ENCODE peak calls at places on chromosomes 13 and 19, in seven cellular contexts. R is HCT116, C is HFF-Myc, O is right lobe of liver, G is fibroblast of lung, N is lower lobe of right lung, J is colonic mucosa. V is an unnamed sample.
A peak's percentile ranks its signal among the peaks of the same experiment; 100 is the strongest.

GRCh38 chr19:39515551-39516191 is 732 bp downstream of the SELENOV start:
- DNase-seq in R (no peak), C (no peak), O (no peak), G (no peak), N (no peak), J (no peak), V (no peak)

GRCh38 chr19:13163609-13164364 is 13.6 kb downstream of the IER2 start:
- DNase-seq in R (no peak), C (no peak), O (peak; percentile 62), G (peak; percentile 85), N (peak; percentile 77), J (peak; percentile 83), V (peak; percentile 64)

GRCh38 chr13:44692173-44692713 is 116.1 kb upstream of the TSC22D1 start:
- DNase-seq in R (peak; percentile 70), C (no peak), O (no peak), G (peak; percentile 35), N (no peak), J (no peak), V (no peak)

GRCh38 chr19:55340784-55341147 is 1.1 kb downstream of the KMT5C start:
- DNase-seq in R (no peak), C (no peak), O (no peak), G (no peak), N (no peak), J (peak; percentile 39), V (peak; percentile 25)

GRCh38 chr13:89900104-89900760 is 1447.3 kb upstream of the MIR17HG start:
- DNase-seq in R (no peak), C (no peak), O (no peak), G (no peak), N (no peak), J (no peak), V (no peak)

GRCh38 chr19:42634409-42635232 is 39.9 kb upstream of the CEACAM8 start:
- DNase-seq in R (peak; percentile 29), C (no peak), O (no peak), G (peak; percentile 6), N (no peak), J (no peak), V (no peak)

GRCh38 chr19:18733196-18733647 is 49.7 kb downstream of the CRTC1 start:
- DNase-seq in R (no peak), C (peak; percentile 22), O (no peak), G (peak; percentile 70), N (no peak), J (no peak), V (no peak)

GRCh38 chr13:66618702-66619101 is 611.4 kb downstream of the PCDH9 start:
- DNase-seq in R (peak; percentile 26), C (peak; percentile 12), O (no peak), G (peak; percentile 46), N (no peak), J (no peak), V (no peak)

GRCh38 chr19:43651758-43652545 is 12.3 kb upstream of the CADM4 start:
- DNase-seq in R (no peak), C (peak; percentile 38), O (peak; percentile 46), G (peak; percentile 50), N (no peak), J (peak; percentile 61), V (peak; percentile 67)

GRCh38 chr19:52415711-52416110 is 13.2 kb upstream of the ZNF534 start:
- DNase-seq in R (no peak), C (no peak), O (no peak), G (no peak), N (no peak), J (no peak), V (no peak)

GRCh38 chr19:58568731-58569130 is 4.4 kb downstream of the MZF1 start:
- DNase-seq in R (no peak), C (no peak), O (no peak), G (no peak), N (no peak), J (peak; percentile 16), V (no peak)

GRCh38 chr13:106103779-106104178 is 431.7 kb downstream of the EFNB2 start:
- DNase-seq in R (peak; percentile 34), C (no peak), O (no peak), G (peak; percentile 93), N (no peak), J (peak; percentile 58), V (no peak)

GRCh38 chr19:39544201-39544903 is 4.4 kb upstream of the EID2 start:
- DNase-seq in R (no peak), C (no peak), O (no peak), G (peak; percentile 29), N (no peak), J (no peak), V (no peak)

GRCh38 chr19:41993612-41994483 is at the start of gene ATP1A3:
- DNase-seq in R (peak; percentile 31), C (no peak), O (no peak), G (peak; percentile 30), N (no peak), J (peak; percentile 41), V (peak; percentile 51)

GRCh38 chr19:32489971-32490370 is 84.4 kb downstream of the DPY19L3 start:
- DNase-seq in R (no peak), C (no peak), O (no peak), G (no peak), N (no peak), J (no peak), V (no peak)

GRCh38 chr13:20157387-20157786 is 3.5 kb downstream of the GJA3 start:
- DNase-seq in R (no peak), C (no peak), O (no peak), G (no peak), N (no peak), J (no peak), V (no peak)

GRCh38 chr13:101916108-101916757 is 463.8 kb downstream of the ITGBL1 start:
- DNase-seq in R (no peak), C (no peak), O (peak; percentile 47), G (peak; percentile 14), N (no peak), J (no peak), V (peak; percentile 42)

GRCh38 chr19:8392017-8392591 is 1.9 kb downstream of the RAB11B start:
- DNase-seq in R (no peak), C (no peak), O (peak; percentile 56), G (peak; percentile 29), N (peak; percentile 48), J (no peak), V (no peak)

GRCh38 chr19:6479836-6480398 is 1.7 kb downstream of the DENND1C start:
- DNase-seq in R (no peak), C (no peak), O (no peak), G (no peak), N (no peak), J (no peak), V (no peak)

GRCh38 chr19:1880611-1881392 is 4.5 kb downstream of the ABHD17A start:
- DNase-seq in R (no peak), C (no peak), O (peak; percentile 25), G (no peak), N (no peak), J (no peak), V (no peak)

GRCh38 chr13:81171065-81171647 is 830.2 kb upstream of the SPRY2 start:
- DNase-seq in R (peak; percentile 3), C (no peak), O (no peak), G (peak; percentile 3), N (no peak), J (no peak), V (no peak)

GRCh38 chr13:113820813-113821651 is 42.8 kb downstream of the GAS6 start:
- DNase-seq in R (no peak), C (peak; percentile 93), O (peak; percentile 27), G (peak; percentile 99), N (no peak), J (no peak), V (no peak)

GRCh38 chr13:26327905-26328304 is 74.0 kb downstream of the CDK8 start:
- DNase-seq in R (no peak), C (no peak), O (no peak), G (peak; percentile 42), N (no peak), J (no peak), V (no peak)

GRCh38 chr19:49809155-49809986 is 3.7 kb downstream of the FUZ start:
- DNase-seq in R (no peak), C (no peak), O (peak; percentile 80), G (peak; percentile 19), N (peak; percentile 76), J (peak; percentile 67), V (peak; percentile 47)

GRCh38 chr19:35479278-35479677 is 11.0 kb downstream of the KRTDAP start:
- DNase-seq in R (no peak), C (no peak), O (no peak), G (no peak), N (no peak), J (no peak), V (no peak)
- TF ChIP-seq CTCF in R (no peak), C (no peak), O (no peak), G (no peak), N (no peak), J (no peak), V (peak; percentile 43)

GRCh38 chr19:4970558-4971423 is 1.9 kb downstream of the KDM4B start:
- DNase-seq in R (no peak), C (no peak), O (peak; percentile 57), G (no peak), N (no peak), J (peak; percentile 49), V (no peak)

GRCh38 chr19:4969772-4970531 is 1.0 kb downstream of the KDM4B start:
- DNase-seq in R (no peak), C (no peak), O (no peak), G (peak; percentile 23), N (no peak), J (no peak), V (no peak)

GRCh38 chr19:4968462-4969291 is at the start of gene KDM4B:
- DNase-seq in R (peak; percentile 98), C (peak; percentile 93), O (peak; percentile 100), G (peak; percentile 99), N (peak; percentile 100), J (peak; percentile 99), V (peak; percentile 97)

GRCh38 chr19:4967738-4968461 is 1.0 kb upstream of the KDM4B start:
- DNase-seq in R (no peak), C (no peak), O (no peak), G (peak; percentile 49), N (no peak), J (no peak), V (no peak)

DNA sequence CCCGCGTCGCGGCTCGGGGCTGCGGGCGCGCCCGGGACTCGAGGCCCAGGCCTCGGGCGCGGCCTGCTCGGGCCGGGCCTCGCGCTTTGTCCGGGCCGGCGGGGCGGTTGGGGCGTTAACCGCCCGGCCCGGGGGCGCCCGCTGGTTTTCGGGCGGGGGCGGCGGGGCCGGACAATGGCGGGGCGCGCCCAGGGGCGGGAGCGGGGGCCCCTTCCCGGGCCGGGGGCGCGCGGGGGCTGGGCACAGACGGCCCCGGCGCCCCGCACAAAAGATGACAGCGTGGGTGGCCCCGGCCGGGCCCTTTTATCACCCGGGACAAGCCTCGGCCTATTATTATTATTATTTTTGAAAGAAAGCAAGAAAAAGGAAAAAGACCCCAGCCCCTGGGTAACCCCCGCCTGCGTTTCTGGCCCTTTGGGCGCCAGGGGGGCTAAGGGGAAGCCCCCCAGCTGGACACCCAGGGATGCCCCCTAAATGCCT is 419 bp downstream of the KDM4B start:
- DNase-seq in R (no peak), C (no peak), O (no peak), G (no peak), N (no peak), J (no peak), V (no peak)
- TF ChIP-seq CTCF in R (no peak), C (no peak), O (no peak), G (no peak), N (no peak), J (no peak), V (no peak)

GRCh38 chr13:40351537-40352384 is 314.7 kb downstream of the FOXO1 start:
- DNase-seq in R (no peak), C (no peak), O (no peak), G (no peak), N (no peak), J (no peak), V (no peak)
- TF ChIP-seq CTCF in R (no peak), C (no peak), O (no peak), G (no peak), N (no peak), J (no peak), V (no peak)

GRCh38 chr19:35931874-35932202 is 4.3 kb upstream of the LRFN3 start:
- DNase-seq in R (no peak), C (no peak), O (no peak), G (no peak), N (no peak), J (no peak), V (no peak)
- TF ChIP-seq CTCF in R (no peak), C (no peak), O (no peak), G (no peak), N (peak; percentile 33), J (no peak), V (peak; percentile 8)